ENCODE peak calls at places on chromosomes 4 and X, in six cellular contexts. L, Z, E, W, D and J are unnamed samples.

GRCh38 chr4:111628437-111628836 is 516.8 kb upstream of the FAM241A start:
- DNase-seq in L (no peak), Z (no peak), E (no peak), W (no peak), D (no peak), J (no peak)

GRCh38 chr4:34486964-34487363 is 1757.3 kb downstream of the ARAP2 start:
- DNase-seq in L (no peak), Z (no peak), E (no peak), W (no peak), D (no peak), J (no peak)

GRCh38 chr4:133148690-133149363 is at the start of gene PCDH10:
- DNase-seq in L (peak; percentile 70), Z (peak; percentile 65), E (peak; percentile 95), W (peak; percentile 94), D (peak; percentile 73), J (peak; percentile 84)

GRCh38 chrX:47030339-47030738 is 47.9 kb upstream of the RGN start:
- DNase-seq in L (peak; percentile 46), Z (no peak), E (no peak), W (no peak), D (no peak), J (no peak)

GRCh38 chr4:168584321-168584771 is 87.5 kb downstream of the PALLD start:
- DNase-seq in L (no peak), Z (no peak), E (no peak), W (no peak), D (no peak), J (no peak)

GRCh38 chr4:53591372-53591892 is at the start of gene LNX1:
- DNase-seq in L (no peak), Z (peak; percentile 96), E (peak; percentile 33), W (no peak), D (peak; percentile 95), J (peak; percentile 83)

GRCh38 chrX:106933538-106933961 is 13.3 kb downstream of the CLDN2 start:
- DNase-seq in L (peak; percentile 61), Z (peak; percentile 62), E (no peak), W (no peak), D (no peak), J (no peak)

GRCh38 chr4:77358315-77358928 is 201.4 kb downstream of the CCNG2 start:
- DNase-seq in L (peak; percentile 34), Z (no peak), E (no peak), W (no peak), D (no peak), J (no peak)

GRCh38 chrX:46601283-46601682 is 27.7 kb downstream of the CHST7 start:
- DNase-seq in L (no peak), Z (no peak), E (no peak), W (no peak), D (no peak), J (no peak)

GRCh38 chr4:171565130-171565788 is 247.9 kb upstream of the GALNTL6 start:
- DNase-seq in L (no peak), Z (no peak), E (no peak), W (no peak), D (no peak), J (no peak)

GRCh38 chr4:83851261-83852084 is 315.6 kb downstream of the GPAT3 start:
- DNase-seq in L (no peak), Z (no peak), E (no peak), W (no peak), D (no peak), J (no peak)

GRCh38 chr4:177605252-177605651 is 163.0 kb upstream of the AGA start:
- DNase-seq in L (no peak), Z (no peak), E (no peak), W (no peak), D (no peak), J (no peak)

GRCh38 chr4:94641702-94642560 is 115.8 kb upstream of the BMPR1B start:
- DNase-seq in L (peak; percentile 47), Z (no peak), E (no peak), W (no peak), D (no peak), J (no peak)

DNA sequence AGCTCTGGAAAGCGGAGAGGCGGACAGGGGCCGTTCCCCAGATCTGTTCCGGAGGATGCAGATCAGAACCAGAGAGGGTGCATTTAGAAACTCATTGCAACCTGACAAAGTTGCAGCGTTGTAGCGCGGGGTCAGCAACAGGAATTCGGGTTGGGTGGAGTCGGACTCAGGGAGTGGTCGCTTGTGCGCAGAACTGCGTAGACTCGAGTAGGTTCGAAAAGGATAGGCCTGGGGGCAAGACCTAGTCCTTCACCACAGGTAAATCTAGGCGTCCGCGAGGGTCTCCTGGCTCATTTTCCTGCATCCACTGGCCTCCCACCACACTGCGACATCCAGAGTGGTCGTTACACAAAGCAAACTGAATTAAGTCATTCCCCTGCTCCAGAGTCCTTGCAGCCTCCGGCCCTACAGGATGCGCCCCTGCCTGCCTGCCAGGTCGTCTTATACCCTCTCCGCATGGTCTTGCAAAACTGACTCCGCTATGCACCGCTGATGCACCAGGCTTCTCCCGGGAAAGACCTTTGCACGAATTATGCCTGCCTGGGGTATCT is 4.7 kb upstream of the ZNF518B start:
- DNase-seq in L (no peak), Z (no peak), E (peak; percentile 26), W (no peak), D (no peak), J (no peak)
- H3K4me3 ChIP-seq in L (no peak overlapping the region), Z (peak overlapping the region; percentile 40), E (peak overlapping the region; percentile 46), W (peak overlapping the region; percentile 34), D (no peak overlapping the region), J (peak overlapping the region; percentile 44)

DNA sequence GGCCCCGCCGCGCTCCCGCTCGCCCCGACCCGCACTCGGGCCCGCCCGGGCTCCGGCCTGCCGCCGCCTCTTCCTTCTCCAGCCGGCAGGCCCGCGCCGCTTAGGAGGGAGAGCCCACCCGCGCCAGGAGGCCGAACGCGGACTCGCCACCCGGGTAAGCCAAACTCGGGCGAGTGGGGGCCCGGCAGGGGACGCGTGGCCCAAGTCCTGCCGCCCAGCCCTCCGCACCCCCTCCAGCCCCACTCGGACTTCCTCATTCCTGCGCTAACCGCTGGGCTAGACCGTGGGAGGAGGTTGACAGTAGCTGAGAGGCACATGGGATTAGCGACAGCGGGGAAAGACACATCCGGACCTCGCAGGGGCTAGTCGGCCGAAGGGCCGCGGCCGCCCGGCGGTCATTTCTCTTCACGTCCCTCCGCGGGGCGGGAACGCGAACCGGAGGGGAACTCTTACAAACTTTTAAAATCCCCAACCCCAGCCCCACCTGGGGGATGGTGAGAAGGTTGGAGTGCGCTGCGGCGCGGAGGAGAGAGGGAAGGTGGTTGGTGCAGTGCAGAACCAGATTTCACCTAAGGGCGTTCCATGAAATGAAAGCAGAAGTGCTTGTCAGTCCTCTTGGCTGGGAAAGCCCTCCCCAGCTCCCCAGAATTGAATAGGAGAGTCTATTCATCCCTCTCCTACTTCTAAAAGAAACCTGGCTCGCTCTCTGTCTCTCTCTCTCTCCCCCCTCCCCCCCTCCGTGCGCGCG is 650 bp downstream of the NFKB1 start:
- DNase-seq in L (no peak), Z (peak; percentile 81), E (peak; percentile 93), W (peak; percentile 90), D (peak; percentile 86), J (peak; percentile 92)
- TF ChIP-seq POLR2A in L (peak; percentile 44), Z (no peak), E (peak; percentile 72), W (peak; percentile 44), D (peak; percentile 70), J (no peak)

GRCh38 chrX:113950081-113950678 is 633.7 kb upstream of the HTR2C start:
- DNase-seq in L (no peak), Z (no peak), E (no peak), W (no peak), D (no peak), J (no peak)

GRCh38 chrX:113959912-113960626 is 623.8 kb upstream of the HTR2C start:
- DNase-seq in L (no peak), Z (no peak), E (no peak), W (no peak), D (no peak), J (no peak)

GRCh38 chrX:113954297-113954696 is 629.6 kb upstream of the HTR2C start:
- DNase-seq in L (no peak), Z (no peak), E (no peak), W (no peak), D (no peak), J (no peak)
- TF ChIP-seq EP300 in L (no peak), Z (no peak), E (no peak), W (no peak), D (no peak), J (no peak)

GRCh38 chrX:57984620-57985019 is 74.4 kb upstream of the ZXDA start:
- DNase-seq in L (no peak), Z (no peak), E (peak; percentile 0), W (no peak), D (no peak), J (no peak)
- H3K4me3 ChIP-seq in L (no peak overlapping the region), Z (no peak overlapping the region), E (no peak overlapping the region), W (no peak overlapping the region), D (no peak overlapping the region), J (no peak overlapping the region)